ENCODE peak calls at places on chromosomes 5 and 9, in five cellular contexts. I is WTC11, W is A549, J is K562, M is HepG2. R is an unnamed sample.
A peak's percentile ranks its signal among the peaks of the same experiment; 100 is the strongest.

GRCh38 chr9:116155700-116156045 is 2.1 kb downstream of the PAPPA start:
- DNase-seq in W (no peak), I (no peak), M (no peak), J (no peak), R (no peak)

GRCh38 chr5:14444161-14444560 is 137.4 kb upstream of the OTULINL start:
- DNase-seq in W (no peak), M (no peak), I (no peak), J (no peak), R (no peak)

GRCh38 chr5:159444441-159445082 is 114.3 kb upstream of the IL12B start:
- DNase-seq in I (no peak), W (peak; percentile 77), J (peak; percentile 20), M (peak; percentile 48), R (no peak)

GRCh38 chr5:29796018-29796417 is 1397.5 kb upstream of the CDH6 start:
- DNase-seq in M (no peak), J (peak; percentile 76), W (no peak), I (no peak), R (no peak)

GRCh38 chr9:128523199-128523925 is 18.8 kb downstream of the GLE1 start:
- DNase-seq in M (no peak), J (no peak), I (peak; percentile 22), W (no peak), R (no peak)

GRCh38 chr5:110918683-110919082 is 152.8 kb upstream of the TSLP start:
- DNase-seq in M (no peak), J (no peak), I (no peak), W (no peak), R (no peak)

GRCh38 chr5:74306845-74307244 is 333.7 kb downstream of the ENC1 start:
- DNase-seq in J (no peak), M (no peak), I (no peak), W (no peak), R (no peak)

GRCh38 chr5:160054831-160055230 is 45.9 kb downstream of the TTC1 start:
- DNase-seq in I (no peak), W (peak; percentile 42), M (no peak), J (peak; percentile 21), R (no peak)

GRCh38 chr5:150138551-150139265 is 16.9 kb downstream of the PDGFRB start:
- DNase-seq in I (peak; percentile 55), J (no peak), M (peak; percentile 89), W (no peak), R (no peak)

GRCh38 chr5:173535166-173535975 is 81.1 kb downstream of the BOD1 start:
- DNase-seq in J (no peak), M (no peak), I (no peak), W (no peak), R (no peak)
- TF ChIP-seq MAX in J (no peak), M (no peak), I (no peak), W (no peak), R (no peak)

GRCh38 chr5:51225671-51226419 is 157.4 kb upstream of the ISL1 start:
- DNase-seq in W (no peak), I (no peak), J (no peak), M (no peak), R (no peak)

GRCh38 chr5:51226420-51226735 is 156.9 kb upstream of the ISL1 start:
- DNase-seq in M (peak; percentile 13), I (peak; percentile 59), J (no peak), W (no peak), R (no peak)

GRCh38 chr5:51227963-51228515 is 155.2 kb upstream of the ISL1 start:
- DNase-seq in J (no peak), W (no peak), M (no peak), I (no peak), R (no peak)

GRCh38 chr5:51230336-51230735 is 152.9 kb upstream of the ISL1 start:
- DNase-seq in W (no peak), J (no peak), I (no peak), M (no peak), R (no peak)
- TF ChIP-seq ESRRA in W (no peak), J (no peak), I (no peak), M (no peak), R (no peak)

GRCh38 chr5:169805527-169805934 is 168.5 kb downstream of the DOCK2 start:
- DNase-seq in W (no peak), I (no peak), M (no peak), J (peak; percentile 20), R (peak; percentile 94)
- TF ChIP-seq MAX in W (no peak), I (no peak), M (no peak), J (no peak), R (peak; percentile 42)

DNA sequence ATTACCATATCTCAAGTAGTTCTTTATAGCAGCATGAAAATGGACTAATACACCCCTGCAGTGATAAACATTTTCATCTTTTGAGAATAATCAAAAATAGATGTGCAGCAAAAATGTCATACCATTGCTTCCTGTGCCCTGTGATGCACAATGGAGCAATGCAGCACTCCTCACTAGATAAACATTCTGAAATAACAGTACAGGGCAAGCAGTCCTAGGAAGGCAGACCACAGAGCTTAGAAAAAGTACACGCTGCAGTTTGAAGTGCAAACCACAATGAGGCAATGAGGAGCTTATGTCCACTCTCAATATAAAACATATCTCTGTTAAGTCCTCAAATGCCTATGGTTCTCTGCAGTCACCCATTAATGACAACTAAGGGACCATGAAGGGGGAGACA is 367.6 kb downstream of the PDE4D start:
- DNase-seq in W (peak; percentile 70), J (no peak), I (no peak), M (peak; percentile 27), R (no peak)
- TF ChIP-seq ESRRA in W (no peak), J (no peak), I (no peak), M (no peak), R (no peak)

GRCh38 chr9:96649620-96650323 is 5.3 kb downstream of the PRXL2C start:
- DNase-seq in W (no peak), J (no peak), I (no peak), M (no peak), R (no peak)
- TF ChIP-seq MAX in W (no peak), J (no peak), I (no peak), M (no peak), R (no peak)

GRCh38 chr5:95930141-95930540 is 31.5 kb downstream of the ELL2 start:
- DNase-seq in I (no peak), M (no peak), J (no peak), W (no peak), R (no peak)
- TF ChIP-seq ESRRA in I (no peak), M (no peak), J (no peak), W (no peak), R (no peak)

GRCh38 chr5:10540036-10540544 is 23.8 kb upstream of the ANKRD33B start:
- DNase-seq in W (no peak), M (no peak), I (no peak), J (peak; percentile 59), R (no peak)

GRCh38 chr5:10539685-10539998 is 24.2 kb upstream of the ANKRD33B start:
- DNase-seq in I (no peak), M (no peak), J (peak; percentile 7), W (no peak), R (no peak)

GRCh38 chr5:10538103-10538788 is 25.6 kb upstream of the ANKRD33B start:
- DNase-seq in M (no peak), W (no peak), I (no peak), J (peak; percentile 9), R (no peak)

GRCh38 chr5:10537614-10538013 is 26.3 kb upstream of the ANKRD33B start:
- DNase-seq in W (no peak), M (no peak), J (no peak), I (no peak), R (no peak)

GRCh38 chr5:10538789-10539684 is 24.8 kb upstream of the ANKRD33B start:
- DNase-seq in J (peak; percentile 16), M (no peak), I (no peak), W (no peak), R (no peak)
- TF ChIP-seq MAX in J (no peak), M (no peak), I (no peak), W (no peak), R (no peak)

GRCh38 chr5:59760798-59761348 is 132.7 kb downstream of the PDE4D start:
- DNase-seq in J (no peak), M (no peak), W (peak; percentile 64), I (no peak), R (no peak)
- TF ChIP-seq ESRRA in J (no peak), M (no peak), W (no peak), I (no peak), R (no peak)

GRCh38 chr9:75599249-75599648 is 291.2 kb upstream of the PCSK5 start:
- DNase-seq in W (no peak), M (no peak), J (no peak), I (no peak), R (no peak)

GRCh38 chr9:75604661-75605060 is 285.8 kb upstream of the PCSK5 start:
- DNase-seq in M (no peak), J (no peak), W (no peak), I (no peak), R (no peak)

GRCh38 chr9:75602074-75602473 is 288.4 kb upstream of the PCSK5 start:
- DNase-seq in J (no peak), I (no peak), W (no peak), M (no peak), R (no peak)

GRCh38 chr9:75601280-75601679 is 289.2 kb upstream of the PCSK5 start:
- DNase-seq in J (no peak), M (no peak), W (peak; percentile 12), I (no peak), R (no peak)
- TF ChIP-seq MAX in J (no peak), M (no peak), W (no peak), I (no peak), R (no peak)

R was measured in GM12878.